ENCODE peak calls at places on chromosomes 3 and 15, in ten cellular contexts. M, P, G, X, Y, A, U, N, W and K are unnamed samples.

GRCh38 chr15:72271895-72272212 is 500 bp downstream of the PARP6 start:
- DNase-seq in M (no peak), P (no peak), G (no peak), X (no peak), Y (no peak), A (no peak), U (peak), N (no peak), W (peak), K (no peak)

GRCh38 chr3:113910966-113911365 is 36.8 kb upstream of the ZDHHC23 start:
- DNase-seq in M (no peak), P (no peak), G (no peak), X (no peak), Y (no peak), A (no peak), U (no peak), N (no peak), W (no peak), K (no peak)

GRCh38 chr3:33025648-33026178 is 71.2 kb downstream of the GLB1 start:
- DNase-seq in M (no peak), P (no peak), G (no peak), X (no peak), Y (no peak), A (no peak), U (no peak), N (no peak), W (no peak), K (no peak)

GRCh38 chr15:69127226-69127625 is 33.2 kb upstream of the GLCE start:
- DNase-seq in M (no peak), P (no peak), G (no peak), X (no peak), Y (no peak), A (no peak), U (no peak), N (no peak), W (peak), K (no peak)

GRCh38 chr3:191296041-191296541 is 33.1 kb upstream of the CCDC50 start:
- DNase-seq in M (no peak), P (no peak), G (no peak), X (no peak), Y (no peak), A (no peak), U (no peak), N (no peak), W (no peak), K (no peak)

GRCh38 chr15:67065531-67066005 is at the start of gene SMAD3:
- DNase-seq in M (peak), P (peak), G (peak), X (peak), Y (peak), A (peak), U (peak), N (peak), W (peak), K (peak)

GRCh38 chr15:53128652-53129051 is 338.5 kb upstream of the ONECUT1 start:
- DNase-seq in M (no peak), P (no peak), G (no peak), X (no peak), Y (no peak), A (no peak), U (no peak), N (no peak), W (no peak), K (no peak)

GRCh38 chr15:101445562-101446526 is 43.7 kb downstream of the PCSK6 start:
- DNase-seq in M (no peak), P (no peak), G (no peak), X (no peak), Y (peak), A (no peak), U (peak), N (no peak), W (peak), K (no peak)

GRCh38 chr3:157876556-157876955 is 229.7 kb downstream of the SHOX2 start:
- DNase-seq in M (no peak), P (no peak), G (no peak), X (no peak), Y (no peak), A (no peak), U (no peak), N (no peak), W (no peak), K (no peak)

GRCh38 chr3:111751961-111752360 is 107.1 kb upstream of the PHLDB2 start:
- DNase-seq in M (no peak), P (no peak), G (no peak), X (no peak), Y (peak), A (no peak), U (peak), N (no peak), W (peak), K (no peak)

GRCh38 chr15:70826634-70827033 is 27.3 kb downstream of the LARP6 start:
- DNase-seq in M (no peak), P (no peak), G (no peak), X (no peak), Y (peak), A (no peak), U (peak), N (no peak), W (peak), K (no peak)

GRCh38 chr3:66498718-66499611 is 1.9 kb downstream of the LRIG1 start:
- DNase-seq in M (no peak), P (no peak), G (no peak), X (peak), Y (no peak), A (peak), U (no peak), N (no peak), W (no peak), K (no peak)

GRCh38 chr15:62816342-62817059 is 226.0 kb upstream of the TPM1 start:
- DNase-seq in M (no peak), P (no peak), G (no peak), X (no peak), Y (no peak), A (no peak), U (no peak), N (no peak), W (peak), K (no peak)

GRCh38 chr3:20197775-20198174 is 11.8 kb upstream of the SGO1 start:
- DNase-seq in M (no peak), P (no peak), G (no peak), X (no peak), Y (no peak), A (no peak), U (no peak), N (no peak), W (no peak), K (no peak)

GRCh38 chr15:89912145-89912673 is 543 bp downstream of the ARPIN start:
- DNase-seq in M (no peak), P (no peak), G (no peak), X (no peak), Y (no peak), A (no peak), U (no peak), N (no peak), W (peak), K (no peak)

GRCh38 chr3:123952844-123953520 is 8.0 kb downstream of the CCDC14 start:
- DNase-seq in M (no peak), P (no peak), G (no peak), X (no peak), Y (no peak), A (peak), U (no peak), N (no peak), W (no peak), K (no peak)

GRCh38 chr3:8565376-8565775 is 63.8 kb downstream of the LMCD1 start:
- DNase-seq in M (no peak), P (no peak), G (no peak), X (no peak), Y (no peak), A (no peak), U (no peak), N (no peak), W (no peak), K (no peak)

GRCh38 chr15:101042320-101042719 is 123.2 kb downstream of the LRRK1 start:
- DNase-seq in M (no peak), P (no peak), G (peak), X (no peak), Y (no peak), A (no peak), U (no peak), N (no peak), W (no peak), K (no peak)

GRCh38 chr15:58732620-58733363 is 16.7 kb downstream of the ADAM10 start:
- DNase-seq in M (no peak), P (no peak), G (no peak), X (no peak), Y (no peak), A (no peak), U (no peak), N (no peak), W (no peak), K (no peak)